ENCODE peak calls at places on chromosomes 11 and 22, in four cellular contexts. C is tibial nerve, U is osteocyte, D is transverse colon. I is an unnamed sample.

GRCh38 chr22:46612341-46612903 is 7.8 kb upstream of the GRAMD4 start:
- DNase-seq in U (no peak), C (no peak), D (no peak), I (no peak)

GRCh38 chr22:22208657-22209056 is 35.9 kb upstream of the VPREB1 start:
- DNase-seq in D (no peak), C (no peak), U (no peak), I (no peak)

GRCh38 chr11:10991372-10991771 is 133.5 kb upstream of the ZBED5 start:
- DNase-seq in C (no peak), D (no peak), U (no peak), I (no peak)

GRCh38 chr22:16965083-16965482 is 42.9 kb downstream of the GAB4 start:
- DNase-seq in D (no peak), U (no peak), C (no peak), I (no peak)

GRCh38 chr11:40149721-40150120 is 1309.7 kb downstream of the LRRC4C start:
- DNase-seq in D (no peak), U (no peak), C (no peak), I (no peak)

GRCh38 chr11:84398017-84398626 is 1112.0 kb upstream of the CCDC90B start:
- DNase-seq in D (no peak), C (no peak), U (no peak), I (peak)

GRCh38 chr11:72975778-72976520 is 161.7 kb downstream of the ATG16L2 start:
- DNase-seq in U (no peak), D (no peak), C (no peak), I (no peak)

GRCh38 chr11:85869776-85870175 is 14.6 kb downstream of the CCDC83 start:
- DNase-seq in D (no peak), C (no peak), U (no peak), I (no peak)

GRCh38 chr11:116657842-116658825 is 114.7 kb downstream of the BUD13 start:
- DNase-seq in U (no peak), D (no peak), C (no peak), I (no peak)

GRCh38 chr11:89405629-89406028 is 85.5 kb downstream of the NOX4 start:
- DNase-seq in C (no peak), D (no peak), U (no peak), I (no peak)

GRCh38 chr11:133064152-133064877 is 468.0 kb downstream of the OPCML start:
- DNase-seq in U (peak), D (peak), C (peak), I (peak)

GRCh38 chr11:110720646-110721283 is 8.5 kb upstream of the ARHGAP20 start:
- DNase-seq in D (no peak), C (no peak), U (no peak), I (no peak)

GRCh38 chr11:113806403-113806802 is 26.8 kb downstream of the CLDN25 start:
- DNase-seq in C (no peak), U (no peak), D (peak), I (peak)
- TF ChIP-seq CTCF in C (no peak), U (peak), D (peak), I (peak)

GRCh38 chr11:131217313-131218297 is 152.8 kb upstream of the NTM start:
- DNase-seq in U (no peak), D (no peak), C (no peak), I (peak)
- TF ChIP-seq CTCF in U (peak), D (no peak), C (no peak), I (no peak)

GRCh38 chr11:65571940-65572339 is 398 bp upstream of the FAM89B start:
- DNase-seq in C (no peak), D (peak), U (no peak), I (no peak)
- TF ChIP-seq CTCF in C (peak), D (peak), U (peak), I (no peak)

DNA sequence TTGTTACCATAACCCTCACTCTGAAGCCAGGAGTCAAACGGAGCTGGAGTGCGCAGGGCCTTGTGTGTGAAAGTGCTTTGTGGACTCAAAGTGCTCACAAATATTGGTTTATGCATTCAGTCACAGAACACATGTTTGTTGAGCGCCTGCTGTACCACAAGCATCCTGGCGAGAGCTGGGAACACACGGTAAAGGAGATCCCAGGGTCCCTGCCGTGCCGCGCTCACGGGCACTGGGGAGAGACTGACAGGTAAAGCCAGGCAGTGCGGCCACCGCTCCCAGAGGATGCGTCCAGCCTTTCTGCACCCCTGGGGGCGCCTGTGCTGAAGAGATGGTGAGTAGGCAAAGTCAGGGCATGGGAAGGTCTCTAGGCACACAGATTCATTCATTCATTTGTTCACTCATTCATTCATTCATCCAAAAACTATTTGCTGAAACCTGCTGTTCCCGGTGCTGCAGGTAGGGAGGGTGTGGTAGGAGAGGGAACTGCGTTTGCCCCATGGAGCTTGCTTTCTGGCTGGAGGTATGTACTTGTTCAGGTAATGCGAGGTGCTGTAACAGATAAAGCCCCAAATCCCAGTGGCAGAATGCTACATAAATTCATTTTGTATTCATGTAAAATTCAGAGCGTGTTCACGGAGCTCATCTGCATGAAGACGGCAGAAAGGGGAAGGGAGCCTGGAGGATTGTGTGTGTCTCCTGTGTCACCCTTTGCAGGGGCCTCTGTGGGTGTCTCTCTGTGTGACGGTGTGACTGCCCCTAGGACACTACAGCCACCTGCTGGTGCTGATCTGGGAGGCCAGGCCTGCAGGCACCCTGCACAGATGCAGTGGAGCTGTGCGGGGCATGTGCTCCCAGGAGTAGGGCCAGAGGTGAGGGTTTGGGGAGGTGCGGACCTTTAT is 167.0 kb upstream of the B3GAT1 start:
- DNase-seq in D (peak), C (no peak), U (peak), I (peak)
- TF ChIP-seq CTCF in D (peak), C (no peak), U (no peak), I (no peak)

GRCh38 chr11:47552581-47553416 is at the start of gene CELF1:
- DNase-seq in C (peak), U (peak), D (peak), I (peak)

GRCh38 chr11:47551086-47551485 is 1.8 kb downstream of the CELF1 start:
- DNase-seq in C (no peak), U (no peak), D (no peak), I (no peak)

GRCh38 chr11:47550288-47551052 is 2.5 kb downstream of the CELF1 start:
- DNase-seq in U (no peak), C (no peak), D (no peak), I (no peak)

GRCh38 chr11:47552086-47552580 is 799 bp downstream of the CELF1 start:
- DNase-seq in U (no peak), C (no peak), D (no peak), I (peak)

GRCh38 chr11:47553417-47553746 is 450 bp upstream of the CELF1 start:
- DNase-seq in D (no peak), C (peak), U (no peak), I (no peak)
- TF ChIP-seq CTCF in D (no peak), C (no peak), U (peak), I (no peak)

DNA sequence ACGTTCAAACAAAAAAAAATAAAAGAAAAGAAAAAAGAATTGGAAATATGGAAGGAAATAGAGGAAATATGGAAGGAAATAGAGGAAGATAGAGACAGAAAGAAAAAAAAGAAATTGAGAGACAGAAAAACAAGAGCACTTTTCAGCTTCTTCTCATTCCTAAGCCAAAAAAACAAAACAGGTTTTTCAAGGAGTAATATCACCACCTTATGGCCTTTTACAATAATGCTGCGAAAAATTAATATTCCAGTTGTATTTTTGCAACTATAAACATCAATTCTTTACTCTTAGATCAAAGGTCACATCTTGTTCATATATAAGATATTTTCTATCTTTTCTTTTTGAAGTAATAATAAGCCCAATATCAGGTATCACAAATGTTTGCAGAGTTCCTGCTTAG is 328.3 kb downstream of the FAT3 start:
- DNase-seq in D (no peak), U (no peak), C (no peak), I (no peak)
- TF ChIP-seq CTCF in D (no peak), U (peak), C (peak), I (peak)

GRCh38 chr22:27029584-27030130 is 372.3 kb downstream of the MIAT start:
- DNase-seq in D (no peak), U (no peak), C (no peak), I (no peak)

GRCh38 chr22:27028093-27028492 is 370.7 kb downstream of the MIAT start:
- DNase-seq in C (no peak), D (no peak), U (no peak), I (no peak)

DNA sequence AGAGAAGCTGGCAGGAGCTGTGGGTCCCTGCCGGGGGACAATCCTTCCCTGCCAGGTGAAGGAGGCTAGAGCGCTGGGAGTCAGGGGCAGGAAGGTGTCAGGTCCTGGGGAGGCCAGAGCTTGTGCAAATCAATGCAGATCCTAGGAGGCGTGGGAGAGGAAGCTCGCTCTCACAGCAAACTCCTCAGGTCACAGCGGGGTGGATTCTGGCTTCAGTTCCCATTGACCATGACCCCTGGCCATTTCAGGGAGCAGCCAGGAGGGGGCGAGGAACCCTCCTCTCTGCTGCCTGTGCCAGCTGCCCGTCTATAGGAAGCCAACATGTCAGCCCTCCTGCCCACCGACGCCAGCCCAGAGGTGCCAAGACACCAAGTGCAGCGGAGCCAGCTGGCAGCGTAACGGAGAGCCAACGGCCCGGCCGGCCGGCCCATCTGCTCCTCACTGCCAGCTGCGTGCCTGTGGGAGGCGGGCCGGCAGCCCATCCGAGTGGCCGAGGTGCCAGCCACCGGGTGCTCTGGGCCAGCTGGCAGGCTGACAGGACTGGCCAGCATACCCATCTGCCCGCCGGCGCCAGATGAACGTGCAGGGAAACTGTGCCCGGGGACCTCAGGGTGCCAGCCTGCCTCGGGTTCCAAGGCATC is 374.9 kb downstream of the MIAT start:
- DNase-seq in D (no peak), C (no peak), U (no peak), I (peak)
- TF ChIP-seq CTCF in D (no peak), C (no peak), U (peak), I (peak)

DNA sequence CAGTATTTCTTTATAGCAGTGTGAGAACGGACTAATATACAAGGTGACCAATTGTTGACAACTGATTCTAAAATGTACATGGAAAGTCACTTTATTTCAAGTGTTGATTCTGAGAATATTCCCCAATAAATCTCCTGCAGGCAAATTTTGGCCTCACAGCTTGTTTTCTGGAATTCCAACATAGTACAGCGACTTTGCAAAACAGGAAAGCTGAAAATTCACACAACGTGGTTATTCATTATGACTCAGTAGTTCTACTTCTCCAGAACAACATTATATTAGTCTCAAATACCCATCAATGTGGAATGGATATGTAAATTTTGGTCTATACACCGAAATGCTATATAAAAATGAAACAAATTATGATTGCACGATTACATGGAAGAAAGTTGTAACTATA is 22.5 kb upstream of the OR5AN1 start:
- DNase-seq in C (no peak), D (no peak), U (no peak), I (no peak)
- TF ChIP-seq CTCF in C (no peak), D (no peak), U (no peak), I (no peak)

GRCh38 chr22:49492756-49493251 is 334.9 kb downstream of the BRD1 start:
- DNase-seq in U (no peak), C (no peak), D (no peak), I (no peak)

GRCh38 chr22:49491221-49491635 is 336.4 kb downstream of the BRD1 start:
- DNase-seq in U (no peak), D (no peak), C (no peak), I (no peak)

GRCh38 chr22:49490692-49491091 is 337.0 kb downstream of the BRD1 start:
- DNase-seq in D (no peak), C (no peak), U (no peak), I (no peak)

GRCh38 chr22:49492308-49492707 is 335.4 kb downstream of the BRD1 start:
- DNase-seq in D (no peak), U (no peak), C (no peak), I (no peak)

DNA sequence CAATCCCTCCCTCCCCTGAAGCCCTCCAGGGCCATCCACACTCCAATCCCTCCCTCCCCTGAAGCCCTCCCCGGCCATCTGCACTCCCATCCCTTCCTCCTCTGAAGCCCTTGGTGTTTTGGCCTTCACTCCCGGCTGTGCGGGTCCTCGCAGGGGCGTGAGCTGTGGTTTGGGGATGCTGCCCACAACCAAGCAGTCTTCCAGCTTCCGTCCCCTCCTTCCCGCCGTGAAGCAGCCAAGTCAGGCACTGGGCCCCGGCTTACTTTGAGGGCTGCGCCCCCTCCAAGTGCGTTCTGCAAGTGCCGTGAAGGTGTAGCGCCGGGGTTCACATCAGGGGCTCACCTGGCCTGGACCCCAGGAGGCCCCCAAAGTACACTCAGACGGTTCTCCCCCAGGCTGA is 335.9 kb downstream of the BRD1 start:
- DNase-seq in C (no peak), U (no peak), D (no peak), I (no peak)
- TF ChIP-seq CTCF in C (no peak), U (no peak), D (no peak), I (no peak)